ENCODE peak calls at places on chromosomes 4 and X, in four cellular contexts. T is WTC11, X is AG09319, Z is neural crest cell. F is an unnamed sample.

GRCh38 chrX:10589098-10589497 is 31.3 kb downstream of the MID1 start:
- DNase-seq in X (no peak), Z (no peak), T (no peak), F (no peak)

GRCh38 chrX:9312922-9313867 is 151.7 kb upstream of the TBL1X start:
- DNase-seq in X (no peak), T (peak; percentile 61), Z (peak; percentile 33), F (no peak)

GRCh38 chrX:126137899-126138298 is 28.2 kb downstream of the DCAF12L2 start:
- DNase-seq in X (no peak), Z (no peak), T (peak; percentile 12), F (no peak)

GRCh38 chrX:122565952-122566351 is 618.1 kb upstream of the GRIA3 start:
- DNase-seq in T (no peak), X (peak; percentile 93), Z (no peak), F (peak; percentile 98)

GRCh38 chr4:53702334-53703266 is 111.3 kb upstream of the LNX1 start:
- DNase-seq in T (peak; percentile 20), X (peak; percentile 54), Z (peak; percentile 57), F (peak; percentile 84)

GRCh38 chr4:27412617-27413016 is 552.0 kb downstream of the STIM2 start:
- DNase-seq in Z (no peak), X (no peak), T (no peak), F (no peak)

GRCh38 chr4:69523385-69524132 is 27.9 kb upstream of the UGT2B4 start:
- DNase-seq in T (no peak), X (no peak), Z (no peak), F (no peak)

GRCh38 chrX:75113664-75114063 is 42.4 kb downstream of the ABCB7 start:
- DNase-seq in Z (no peak), T (no peak), X (no peak), F (no peak)

GRCh38 chrX:110021180-110022022 is 18.5 kb downstream of the TMEM164 start:
- DNase-seq in X (peak; percentile 56), T (no peak), Z (no peak), F (peak; percentile 76)

GRCh38 chrX:49208399-49208798 is 8.4 kb upstream of the SYP start:
- DNase-seq in X (no peak), Z (no peak), T (no peak), F (no peak)

GRCh38 chr4:7159923-7160322 is 32.4 kb upstream of the SORCS2 start:
- DNase-seq in Z (no peak), T (no peak), X (no peak), F (no peak)

GRCh38 chr4:25953740-25954139 is 39.7 kb downstream of the SMIM20 start:
- DNase-seq in X (no peak), Z (peak; percentile 9), T (no peak), F (peak; percentile 71)

GRCh38 chr4:1604706-1605205 is 79.4 kb downstream of the FAM53A start:
- DNase-seq in X (no peak), Z (no peak), T (no peak), F (no peak)

GRCh38 chr4:52038109-52038912 is at the start of gene SGCB:
- DNase-seq in Z (peak; percentile 68), X (no peak), T (peak; percentile 74), F (peak; percentile 31)

GRCh38 chrX:17032351-17032750 is 85.9 kb downstream of the REPS2 start:
- DNase-seq in Z (no peak), X (peak; percentile 22), T (no peak), F (peak; percentile 88)

GRCh38 chr4:16783119-16783518 is 115.3 kb downstream of the LDB2 start:
- DNase-seq in X (no peak), T (no peak), Z (no peak), F (no peak)

GRCh38 chrX:107731831-107732502 is 43.6 kb downstream of the TSC22D3 start:
- DNase-seq in T (peak; percentile 52), X (no peak), Z (no peak), F (peak; percentile 87)

GRCh38 chr4:183240581-183241321 is 79.3 kb downstream of the CLDN22 start:
- DNase-seq in Z (no peak), X (no peak), T (no peak), F (no peak)

GRCh38 chr4:78432896-78433295 is 118.7 kb upstream of the ANXA3 start:
- DNase-seq in T (no peak), Z (no peak), X (no peak), F (peak; percentile 53)

GRCh38 chrX:99301990-99302389 is 1108.1 kb downstream of the PCDH19 start:
- DNase-seq in X (no peak), Z (no peak), T (no peak), F (peak; percentile 5)

GRCh38 chr4:182547435-182547834 is 304.2 kb downstream of the TENM3 start:
- DNase-seq in X (no peak), Z (no peak), T (no peak), F (no peak)

GRCh38 chr4:186693159-186693815 is 30.4 kb downstream of the FAT1 start:
- DNase-seq in X (peak; percentile 76), Z (no peak), T (no peak), F (peak; percentile 97)

GRCh38 chrX:154714925-154715324 is 36.0 kb downstream of the GAB3 start:
- DNase-seq in X (no peak), Z (peak; percentile 39), T (peak; percentile 36), F (peak; percentile 62)

GRCh38 chrX:38578152-38578551 is 16.8 kb downstream of the TSPAN7 start:
- DNase-seq in T (no peak), X (no peak), Z (no peak), F (no peak)

GRCh38 chrX:111372065-111372464 is 39.9 kb downstream of the DCX start:
- DNase-seq in T (no peak), Z (no peak), X (no peak), F (no peak)

GRCh38 chr4:95141376-95141775 is 383.6 kb downstream of the BMPR1B start:
- DNase-seq in X (no peak), T (no peak), Z (no peak), F (peak; percentile 43)

DNA sequence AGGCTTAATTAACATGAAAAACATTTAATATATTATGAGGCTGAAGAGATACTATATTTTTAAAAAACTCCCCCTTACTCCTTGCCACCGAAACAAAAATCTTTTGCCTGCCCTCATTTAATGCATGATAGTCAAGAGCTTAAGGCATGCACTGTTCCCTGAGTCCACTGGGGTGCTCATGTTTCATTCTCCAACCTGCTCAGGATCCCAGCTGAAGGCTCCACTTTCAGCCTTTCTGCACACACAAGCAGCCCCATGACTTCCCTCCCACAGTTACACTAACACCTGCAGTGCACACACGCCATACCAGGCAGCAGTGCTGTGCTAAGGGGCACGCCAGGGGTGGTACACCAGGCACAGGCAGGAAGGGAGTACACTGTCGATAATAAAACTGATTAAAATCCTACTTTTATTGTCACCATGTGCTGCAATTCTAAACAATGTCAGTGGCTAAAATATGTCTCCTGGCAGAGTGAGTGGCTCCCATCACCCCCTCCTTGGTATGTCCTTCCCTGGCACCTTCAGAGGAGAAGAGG is 385.2 kb downstream of the BMPR1B start:
- DNase-seq in T (no peak), X (no peak), Z (no peak), F (no peak)
- TF ChIP-seq CTCF in T (no peak), X (no peak), Z (no peak), F (no peak)

DNA sequence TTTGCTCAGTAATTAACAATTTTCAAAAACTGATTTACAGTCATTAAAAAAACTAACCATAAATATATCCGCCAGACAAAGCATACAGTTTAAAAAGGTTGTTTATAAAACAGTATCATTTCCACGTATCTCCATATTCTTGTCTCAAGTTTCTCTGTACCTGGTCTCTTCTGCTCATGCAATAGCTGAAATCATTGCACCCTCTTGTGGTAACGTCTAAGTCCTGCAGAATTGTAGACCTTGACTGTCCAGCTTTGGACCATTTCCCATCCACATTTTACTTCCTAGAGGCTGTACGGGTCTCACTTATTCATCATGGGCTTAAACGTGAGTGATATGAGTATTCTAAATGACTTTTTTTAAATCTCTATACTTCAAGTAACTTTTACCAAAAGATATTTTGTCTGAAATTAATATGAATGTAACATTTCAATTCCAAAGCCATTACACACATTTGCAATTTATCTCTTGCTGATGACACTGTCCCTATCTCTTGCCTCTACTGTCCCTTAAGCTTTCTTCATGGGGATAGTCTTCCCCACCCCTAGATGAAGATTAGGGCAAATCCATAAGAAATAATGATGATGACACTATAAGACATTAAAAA is 118.5 kb downstream of the BTC start:
- DNase-seq in X (peak; percentile 32), T (no peak), Z (peak; percentile 6), F (peak; percentile 87)
- TF ChIP-seq CTCF in X (peak; percentile 90), T (peak; percentile 37), Z (peak; percentile 85), F (peak; percentile 96)

GRCh38 chrX:41333994-41334865 is at the start of gene DDX3X:
- DNase-seq in Z (peak; percentile 69), T (peak; percentile 69), X (peak; percentile 84), F (peak; percentile 90)

GRCh38 chrX:41335590-41336331 is 1.8 kb downstream of the DDX3X start:
- DNase-seq in Z (no peak), X (no peak), T (no peak), F (peak; percentile 91)

GRCh38 chrX:41333744-41333993 is 293 bp upstream of the DDX3X start:
- DNase-seq in T (no peak), X (peak; percentile 78), Z (peak; percentile 57), F (peak; percentile 92)

GRCh38 chrX:41336447-41336846 is 2.5 kb downstream of the DDX3X start:
- DNase-seq in T (no peak), X (no peak), Z (no peak), F (no peak)

GRCh38 chrX:41334866-41335589 is 1.1 kb downstream of the DDX3X start:
- DNase-seq in Z (peak; percentile 8), X (no peak), T (peak; percentile 29), F (peak; percentile 58)
- TF ChIP-seq CTCF in Z (no peak), X (no peak), T (no peak), F (no peak)

DNA sequence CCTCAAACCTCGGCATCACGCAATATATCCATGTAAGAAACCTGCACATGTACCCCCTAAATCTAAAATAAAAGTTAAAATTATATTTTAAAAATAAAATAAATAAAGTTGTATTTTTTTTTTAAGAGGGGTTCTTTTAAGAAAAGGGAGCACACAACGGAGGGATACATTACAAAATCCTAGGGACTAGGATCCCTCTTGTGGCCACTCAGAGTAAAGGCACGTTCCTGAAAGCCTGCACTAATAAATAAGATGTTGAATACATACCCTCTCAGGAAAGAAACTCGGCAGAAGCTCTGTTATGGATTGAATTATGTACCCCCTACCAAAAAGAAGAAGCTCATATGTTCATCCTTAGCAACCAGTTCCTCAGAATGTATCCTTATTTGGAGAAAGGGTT is 50.9 kb upstream of the PRDX4 start:
- DNase-seq in T (no peak), X (no peak), Z (no peak), F (peak; percentile 34)
- TF ChIP-seq CTCF in T (peak; percentile 41), X (peak; percentile 64), Z (peak; percentile 83), F (peak; percentile 59)